ENCODE peak calls at places on chromosome X, in six cellular contexts. One of them, this sample, is unnamed.

GRCh38 chrX:123860506-123860840 is 620 bp downstream of the XIAP start:
- DNase-seq in cardiac fibroblast: no peak
- DNase-seq in tibial nerve: no peak
- DNase-seq in K562: no peak
- DNase-seq in H9: no peak
- DNase-seq in WTC11: no peak
- DNase-seq in this sample: no peak

GRCh38 chrX:119401569-119401968 is 2.4 kb downstream of the SLC25A43 start:
- DNase-seq in cardiac fibroblast: no peak
- DNase-seq in tibial nerve: no peak
- DNase-seq in K562: no peak
- DNase-seq in H9: no peak
- DNase-seq in WTC11: no peak
- DNase-seq in this sample: no peak

GRCh38 chrX:30795981-30796958 is 92.8 kb downstream of the TAB3 start:
- DNase-seq in cardiac fibroblast: no peak
- DNase-seq in tibial nerve: no peak
- DNase-seq in K562: no peak
- DNase-seq in H9: peak; percentile 7
- DNase-seq in WTC11: no peak
- DNase-seq in this sample: no peak

GRCh38 chrX:52556741-52557140 is 39.9 kb upstream of the XAGE1B start:
- DNase-seq in cardiac fibroblast: no peak
- DNase-seq in tibial nerve: no peak
- DNase-seq in K562: no peak
- DNase-seq in H9: no peak
- DNase-seq in WTC11: no peak
- DNase-seq in this sample: no peak

GRCh38 chrX:3743821-3744439 is 30.5 kb upstream of the PRKX start:
- DNase-seq in cardiac fibroblast: no peak
- DNase-seq in tibial nerve: no peak
- DNase-seq in K562: no peak
- DNase-seq in H9: no peak
- DNase-seq in WTC11: no peak
- DNase-seq in this sample: no peak

GRCh38 chrX:96540111-96540631 is 144.5 kb upstream of the DIAPH2 start:
- DNase-seq in cardiac fibroblast: no peak
- DNase-seq in tibial nerve: no peak
- DNase-seq in K562: no peak
- DNase-seq in H9: no peak
- DNase-seq in WTC11: no peak
- DNase-seq in this sample: no peak

GRCh38 chrX:50769389-50770063 is 44.5 kb downstream of the SHROOM4 start:
- DNase-seq in cardiac fibroblast: no peak
- DNase-seq in tibial nerve: no peak
- DNase-seq in K562: no peak
- DNase-seq in H9: no peak
- DNase-seq in WTC11: no peak
- DNase-seq in this sample: no peak

GRCh38 chrX:80285131-80285773 is 135.0 kb upstream of the TENT5D start:
- DNase-seq in cardiac fibroblast: peak; percentile 29
- DNase-seq in tibial nerve: no peak
- DNase-seq in K562: no peak
- DNase-seq in H9: peak; percentile 43
- DNase-seq in WTC11: peak; percentile 39
- DNase-seq in this sample: peak; percentile 48

GRCh38 chrX:121010218-121010617 is 24.7 kb upstream of the CT47A1 start:
- DNase-seq in cardiac fibroblast: peak; percentile 14
- DNase-seq in tibial nerve: no peak
- DNase-seq in K562: no peak
- DNase-seq in H9: no peak
- DNase-seq in WTC11: no peak
- DNase-seq in this sample: no peak

GRCh38 chrX:9612146-9612505 is 147.3 kb downstream of the TBL1X start:
- DNase-seq in cardiac fibroblast: no peak
- DNase-seq in tibial nerve: no peak
- DNase-seq in K562: no peak
- DNase-seq in H9: no peak
- DNase-seq in WTC11: no peak
- DNase-seq in this sample: no peak

GRCh38 chrX:138756234-138756633 is 44.7 kb upstream of the FGF13 start:
- DNase-seq in cardiac fibroblast: peak; percentile 0
- DNase-seq in tibial nerve: no peak
- DNase-seq in K562: no peak
- DNase-seq in H9: peak; percentile 74
- DNase-seq in WTC11: peak; percentile 58
- DNase-seq in this sample: peak; percentile 64

GRCh38 chrX:33175201-33175600 is 36.1 kb downstream of the DMD start:
- DNase-seq in cardiac fibroblast: no peak
- DNase-seq in tibial nerve: no peak
- DNase-seq in K562: no peak
- DNase-seq in H9: no peak
- DNase-seq in WTC11: no peak
- DNase-seq in this sample: no peak

GRCh38 chrX:23493941-23494374 is 159.3 kb downstream of the PTCHD1 start:
- DNase-seq in cardiac fibroblast: no peak
- DNase-seq in tibial nerve: no peak
- DNase-seq in K562: no peak
- DNase-seq in H9: no peak
- DNase-seq in WTC11: no peak
- DNase-seq in this sample: no peak

GRCh38 chrX:103415068-103415467 is 38.7 kb downstream of the BEX3 start:
- DNase-seq in cardiac fibroblast: no peak
- DNase-seq in tibial nerve: no peak
- DNase-seq in K562: no peak
- DNase-seq in H9: no peak
- DNase-seq in WTC11: no peak
- DNase-seq in this sample: no peak

GRCh38 chrX:19183777-19184485 is 61.7 kb upstream of the ADGRG2 start:
- DNase-seq in cardiac fibroblast: peak; percentile 3
- DNase-seq in tibial nerve: no peak
- DNase-seq in K562: no peak
- DNase-seq in H9: no peak
- DNase-seq in WTC11: no peak
- DNase-seq in this sample: no peak

GRCh38 chrX:2913118-2913517 is 16.0 kb downstream of the ARSD start:
- DNase-seq in cardiac fibroblast: no peak
- DNase-seq in tibial nerve: no peak
- DNase-seq in K562: peak; percentile 29
- DNase-seq in H9: no peak
- DNase-seq in WTC11: no peak
- DNase-seq in this sample: no peak

GRCh38 chrX:132125906-132126305 is 1.9 kb downstream of the FRMD7 start:
- DNase-seq in cardiac fibroblast: no peak
- DNase-seq in tibial nerve: no peak
- DNase-seq in K562: no peak
- DNase-seq in H9: no peak
- DNase-seq in WTC11: no peak
- DNase-seq in this sample: no peak

GRCh38 chrX:110383414-110383813 is 24.8 kb downstream of the RTL9 start:
- DNase-seq in cardiac fibroblast: peak; percentile 87
- DNase-seq in tibial nerve: no peak
- DNase-seq in K562: no peak
- DNase-seq in H9: no peak
- DNase-seq in WTC11: no peak
- DNase-seq in this sample: no peak

GRCh38 chrX:40423299-40423698 is 157.5 kb upstream of the ATP6AP2 start:
- DNase-seq in cardiac fibroblast: no peak
- DNase-seq in tibial nerve: no peak
- DNase-seq in K562: no peak
- DNase-seq in H9: no peak
- DNase-seq in WTC11: no peak
- DNase-seq in this sample: no peak

GRCh38 chrX:148466292-148466691 is 34.1 kb upstream of the AFF2 start:
- DNase-seq in cardiac fibroblast: no peak
- DNase-seq in tibial nerve: no peak
- DNase-seq in K562: no peak
- DNase-seq in H9: no peak
- DNase-seq in WTC11: no peak
- DNase-seq in this sample: no peak

GRCh38 chrX:44261286-44261685 is 82.2 kb downstream of the EFHC2 start:
- DNase-seq in cardiac fibroblast: no peak
- DNase-seq in tibial nerve: no peak
- DNase-seq in K562: no peak
- DNase-seq in H9: no peak
- DNase-seq in WTC11: no peak
- DNase-seq in this sample: no peak

GRCh38 chrX:18424482-18425198 is 768 bp upstream of the CDKL5 start:
- DNase-seq in cardiac fibroblast: peak; percentile 25
- DNase-seq in tibial nerve: no peak
- DNase-seq in K562: no peak
- DNase-seq in H9: peak; percentile 44
- DNase-seq in WTC11: peak; percentile 38
- DNase-seq in this sample: peak; percentile 73

DNA sequence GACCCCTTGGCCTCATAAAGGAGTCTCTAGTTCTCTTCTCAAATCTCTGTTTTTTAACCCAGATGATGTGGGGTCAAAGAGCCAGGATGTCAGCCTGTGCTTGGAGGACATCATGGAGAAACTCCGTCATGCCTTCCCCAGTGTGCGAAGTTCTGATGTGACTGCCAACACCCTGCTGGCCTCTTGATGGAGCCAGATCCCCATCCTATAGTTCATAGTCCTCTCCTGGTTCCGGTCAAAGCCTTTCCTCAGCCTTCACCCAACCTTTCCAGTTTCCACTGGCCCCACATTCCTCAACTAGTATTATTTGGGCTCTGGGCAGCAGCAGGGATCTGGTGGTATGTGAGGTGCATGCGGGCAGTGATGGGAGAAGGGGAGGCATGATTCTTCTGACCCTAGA is 30.7 kb downstream of the TAF7L start:
- DNase-seq in cardiac fibroblast: peak; percentile 26
- DNase-seq in tibial nerve: no peak
- DNase-seq in K562: peak; percentile 45
- DNase-seq in H9: peak; percentile 39
- DNase-seq in WTC11: peak; percentile 21
- DNase-seq in this sample: no peak
- TF ChIP-seq CTCF in cardiac fibroblast: peak; percentile 25
- TF ChIP-seq CTCF in tibial nerve: no peak
- TF ChIP-seq CTCF in K562: peak; percentile 73
- TF ChIP-seq CTCF in H9: peak; percentile 53
- TF ChIP-seq CTCF in WTC11: no peak
- TF ChIP-seq CTCF in this sample: no peak

GRCh38 chrX:78378476-78379115 is 51.2 kb upstream of the CYSLTR1 start:
- DNase-seq in cardiac fibroblast: peak; percentile 2
- DNase-seq in tibial nerve: no peak
- DNase-seq in K562: no peak
- DNase-seq in H9: no peak
- DNase-seq in WTC11: no peak
- DNase-seq in this sample: no peak

GRCh38 chrX:78375894-78376293 is 48.5 kb upstream of the CYSLTR1 start:
- DNase-seq in cardiac fibroblast: peak; percentile 1
- DNase-seq in tibial nerve: no peak
- DNase-seq in K562: no peak
- DNase-seq in H9: no peak
- DNase-seq in WTC11: no peak
- DNase-seq in this sample: no peak

DNA sequence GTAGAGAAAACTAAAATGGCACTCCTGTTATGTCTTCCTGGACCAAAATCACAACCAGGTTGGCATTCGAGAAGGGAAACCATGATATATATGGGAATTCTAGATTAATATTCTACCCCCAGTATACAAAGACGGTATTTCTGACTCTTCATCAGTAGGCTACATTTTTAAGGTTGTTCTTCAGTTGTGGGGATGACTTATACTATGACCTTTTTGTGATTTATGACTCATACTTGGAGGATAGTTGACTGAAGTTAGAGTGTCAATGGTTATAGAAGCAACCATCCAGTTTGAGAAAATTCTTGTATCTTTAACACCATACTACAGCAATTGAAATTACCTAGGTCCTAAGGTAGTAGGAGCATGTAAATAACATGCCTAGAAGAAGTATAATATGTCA is 49.8 kb upstream of the CYSLTR1 start:
- DNase-seq in cardiac fibroblast: no peak
- DNase-seq in tibial nerve: no peak
- DNase-seq in K562: no peak
- DNase-seq in H9: no peak
- DNase-seq in WTC11: no peak
- DNase-seq in this sample: no peak
- TF ChIP-seq CTCF in cardiac fibroblast: no peak
- TF ChIP-seq CTCF in tibial nerve: no peak
- TF ChIP-seq CTCF in K562: no peak
- TF ChIP-seq CTCF in H9: no peak
- TF ChIP-seq CTCF in WTC11: no peak
- TF ChIP-seq CTCF in this sample: no peak

GRCh38 chrX:134764202-134764785 is 106.0 kb upstream of the PLAC1 start:
- DNase-seq in cardiac fibroblast: no peak
- DNase-seq in tibial nerve: no peak
- DNase-seq in K562: peak; percentile 71
- DNase-seq in H9: no peak
- DNase-seq in WTC11: no peak
- DNase-seq in this sample: no peak
- TF ChIP-seq CTCF in cardiac fibroblast: peak; percentile 26
- TF ChIP-seq CTCF in tibial nerve: no peak
- TF ChIP-seq CTCF in K562: peak; percentile 84
- TF ChIP-seq CTCF in H9: peak; percentile 66
- TF ChIP-seq CTCF in WTC11: no peak
- TF ChIP-seq CTCF in this sample: no peak

GRCh38 chrX:65769564-65770292 is 102.3 kb downstream of the MSN start:
- DNase-seq in cardiac fibroblast: no peak
- DNase-seq in tibial nerve: no peak
- DNase-seq in K562: no peak
- DNase-seq in H9: no peak
- DNase-seq in WTC11: no peak
- DNase-seq in this sample: no peak
- TF ChIP-seq CTCF in cardiac fibroblast: no peak
- TF ChIP-seq CTCF in tibial nerve: no peak
- TF ChIP-seq CTCF in K562: no peak
- TF ChIP-seq CTCF in H9: no peak
- TF ChIP-seq CTCF in WTC11: no peak
- TF ChIP-seq CTCF in this sample: no peak

GRCh38 chrX:69995400-69996101 is 54.2 kb downstream of the AWAT2 start:
- DNase-seq in cardiac fibroblast: no peak
- DNase-seq in tibial nerve: no peak
- DNase-seq in K562: no peak
- DNase-seq in H9: no peak
- DNase-seq in WTC11: no peak
- DNase-seq in this sample: no peak
- TF ChIP-seq CTCF in cardiac fibroblast: no peak
- TF ChIP-seq CTCF in tibial nerve: no peak
- TF ChIP-seq CTCF in K562: no peak
- TF ChIP-seq CTCF in H9: no peak
- TF ChIP-seq CTCF in WTC11: no peak
- TF ChIP-seq CTCF in this sample: no peak

This sample was measured in glutamatergic neuron.